ENCODE peak calls at places on chromosome 6, in eight cellular contexts. One of them, this sample, is unnamed.

GRCh38 chr6:78810146-78810545 is 57.2 kb upstream of the IRAK1BP1 start:
- DNase-seq in HEK293T: peak
- DNase-seq in LoVo: no peak
- DNase-seq in GM06990: no peak
- DNase-seq in stimulated activated CD8-positive, alpha-beta memory T cell treated with anti-CD3 and anti-CD28 coated beads, Interleukin-7, amount 100 ng/mL, for 1 hour: no peak
- DNase-seq in lung: no peak
- DNase-seq in RWPE1: peak
- DNase-seq in transverse colon: peak
- DNase-seq in this sample: no peak

GRCh38 chr6:105779113-105779512 is 307.0 kb upstream of the PRDM1 start:
- DNase-seq in LoVo: no peak
- DNase-seq in stimulated activated CD8-positive, alpha-beta memory T cell treated with anti-CD3 and anti-CD28 coated beads, Interleukin-7, amount 100 ng/mL, for 1 hour: no peak
- DNase-seq in RWPE1: no peak
- DNase-seq in transverse colon: no peak
- DNase-seq in lung: no peak
- DNase-seq in GM06990: no peak
- DNase-seq in HEK293T: no peak
- DNase-seq in this sample: no peak

GRCh38 chr6:44664716-44665115 is 277.2 kb downstream of the CDC5L start:
- DNase-seq in lung: no peak
- DNase-seq in GM06990: no peak
- DNase-seq in HEK293T: no peak
- DNase-seq in RWPE1: no peak
- DNase-seq in LoVo: no peak
- DNase-seq in stimulated activated CD8-positive, alpha-beta memory T cell treated with anti-CD3 and anti-CD28 coated beads, Interleukin-7, amount 100 ng/mL, for 1 hour: no peak
- DNase-seq in transverse colon: no peak
- DNase-seq in this sample: no peak

GRCh38 chr6:74749211-74750142 is 456.4 kb downstream of the COL12A1 start:
- DNase-seq in RWPE1: peak
- DNase-seq in lung: no peak
- DNase-seq in transverse colon: no peak
- DNase-seq in HEK293T: no peak
- DNase-seq in GM06990: peak
- DNase-seq in LoVo: peak
- DNase-seq in stimulated activated CD8-positive, alpha-beta memory T cell treated with anti-CD3 and anti-CD28 coated beads, Interleukin-7, amount 100 ng/mL, for 1 hour: no peak
- DNase-seq in this sample: no peak

GRCh38 chr6:151269318-151269995 is 29.7 kb downstream of the AKAP12 start:
- DNase-seq in HEK293T: no peak
- DNase-seq in RWPE1: no peak
- DNase-seq in transverse colon: no peak
- DNase-seq in GM06990: no peak
- DNase-seq in LoVo: no peak
- DNase-seq in stimulated activated CD8-positive, alpha-beta memory T cell treated with anti-CD3 and anti-CD28 coated beads, Interleukin-7, amount 100 ng/mL, for 1 hour: no peak
- DNase-seq in lung: no peak
- DNase-seq in this sample: no peak

GRCh38 chr6:4180653-4181255 is 45.4 kb upstream of the ECI2 start:
- DNase-seq in RWPE1: peak
- DNase-seq in GM06990: no peak
- DNase-seq in stimulated activated CD8-positive, alpha-beta memory T cell treated with anti-CD3 and anti-CD28 coated beads, Interleukin-7, amount 100 ng/mL, for 1 hour: no peak
- DNase-seq in LoVo: no peak
- DNase-seq in lung: peak
- DNase-seq in transverse colon: no peak
- DNase-seq in HEK293T: peak
- DNase-seq in this sample: no peak

GRCh38 chr6:44481056-44481455 is 93.5 kb downstream of the CDC5L start:
- DNase-seq in RWPE1: no peak
- DNase-seq in transverse colon: no peak
- DNase-seq in GM06990: no peak
- DNase-seq in lung: no peak
- DNase-seq in stimulated activated CD8-positive, alpha-beta memory T cell treated with anti-CD3 and anti-CD28 coated beads, Interleukin-7, amount 100 ng/mL, for 1 hour: no peak
- DNase-seq in LoVo: no peak
- DNase-seq in HEK293T: no peak
- DNase-seq in this sample: no peak

GRCh38 chr6:83430606-83431544 is at the start of gene ME1:
- DNase-seq in HEK293T: peak
- DNase-seq in lung: peak
- DNase-seq in LoVo: peak
- DNase-seq in stimulated activated CD8-positive, alpha-beta memory T cell treated with anti-CD3 and anti-CD28 coated beads, Interleukin-7, amount 100 ng/mL, for 1 hour: no peak
- DNase-seq in GM06990: peak
- DNase-seq in transverse colon: peak
- DNase-seq in RWPE1: peak
- DNase-seq in this sample: no peak

GRCh38 chr6:160450849-160451248 is 102.7 kb downstream of the SLC22A3 start:
- DNase-seq in lung: no peak
- DNase-seq in transverse colon: no peak
- DNase-seq in stimulated activated CD8-positive, alpha-beta memory T cell treated with anti-CD3 and anti-CD28 coated beads, Interleukin-7, amount 100 ng/mL, for 1 hour: no peak
- DNase-seq in LoVo: no peak
- DNase-seq in RWPE1: no peak
- DNase-seq in HEK293T: no peak
- DNase-seq in GM06990: no peak
- DNase-seq in this sample: no peak

GRCh38 chr6:26157150-26157837 is 70.1 kb downstream of the HFE start:
- DNase-seq in GM06990: peak
- DNase-seq in lung: peak
- DNase-seq in stimulated activated CD8-positive, alpha-beta memory T cell treated with anti-CD3 and anti-CD28 coated beads, Interleukin-7, amount 100 ng/mL, for 1 hour: peak
- DNase-seq in RWPE1: peak
- DNase-seq in transverse colon: peak
- DNase-seq in LoVo: peak
- DNase-seq in HEK293T: peak
- DNase-seq in this sample: peak

GRCh38 chr6:31495580-31495979 is 2.4 kb upstream of the MICB start:
- DNase-seq in lung: no peak
- DNase-seq in HEK293T: no peak
- DNase-seq in stimulated activated CD8-positive, alpha-beta memory T cell treated with anti-CD3 and anti-CD28 coated beads, Interleukin-7, amount 100 ng/mL, for 1 hour: no peak
- DNase-seq in GM06990: no peak
- DNase-seq in LoVo: no peak
- DNase-seq in transverse colon: no peak
- DNase-seq in RWPE1: no peak
- DNase-seq in this sample: no peak

GRCh38 chr6:39289490-39289889 is 24.7 kb downstream of the KCNK17 start:
- DNase-seq in RWPE1: no peak
- DNase-seq in GM06990: no peak
- DNase-seq in HEK293T: no peak
- DNase-seq in transverse colon: no peak
- DNase-seq in lung: no peak
- DNase-seq in LoVo: no peak
- DNase-seq in stimulated activated CD8-positive, alpha-beta memory T cell treated with anti-CD3 and anti-CD28 coated beads, Interleukin-7, amount 100 ng/mL, for 1 hour: no peak
- DNase-seq in this sample: no peak

GRCh38 chr6:75204959-75205775 is 686 bp downstream of the COL12A1 start:
- DNase-seq in LoVo: no peak
- DNase-seq in GM06990: peak
- DNase-seq in RWPE1: peak
- DNase-seq in stimulated activated CD8-positive, alpha-beta memory T cell treated with anti-CD3 and anti-CD28 coated beads, Interleukin-7, amount 100 ng/mL, for 1 hour: no peak
- DNase-seq in lung: peak
- DNase-seq in transverse colon: peak
- DNase-seq in HEK293T: no peak
- DNase-seq in this sample: no peak

GRCh38 chr6:53770690-53771320 is 24.0 kb upstream of the LRRC1 start:
- DNase-seq in RWPE1: peak
- DNase-seq in lung: no peak
- DNase-seq in transverse colon: no peak
- DNase-seq in HEK293T: no peak
- DNase-seq in GM06990: no peak
- DNase-seq in LoVo: no peak
- DNase-seq in stimulated activated CD8-positive, alpha-beta memory T cell treated with anti-CD3 and anti-CD28 coated beads, Interleukin-7, amount 100 ng/mL, for 1 hour: no peak
- DNase-seq in this sample: no peak

GRCh38 chr6:112470396-112470795 is 123.3 kb downstream of the RFPL4B start:
- DNase-seq in RWPE1: no peak
- DNase-seq in stimulated activated CD8-positive, alpha-beta memory T cell treated with anti-CD3 and anti-CD28 coated beads, Interleukin-7, amount 100 ng/mL, for 1 hour: no peak
- DNase-seq in HEK293T: no peak
- DNase-seq in lung: no peak
- DNase-seq in LoVo: no peak
- DNase-seq in GM06990: no peak
- DNase-seq in transverse colon: no peak
- DNase-seq in this sample: no peak

GRCh38 chr6:157047951-157048350 is 270.8 kb downstream of the ARID1B start:
- DNase-seq in stimulated activated CD8-positive, alpha-beta memory T cell treated with anti-CD3 and anti-CD28 coated beads, Interleukin-7, amount 100 ng/mL, for 1 hour: no peak
- DNase-seq in transverse colon: no peak
- DNase-seq in LoVo: no peak
- DNase-seq in RWPE1: no peak
- DNase-seq in GM06990: no peak
- DNase-seq in HEK293T: no peak
- DNase-seq in lung: no peak
- DNase-seq in this sample: no peak

GRCh38 chr6:11921017-11921438 is 91.1 kb upstream of the HIVEP1 start:
- DNase-seq in transverse colon: peak
- DNase-seq in stimulated activated CD8-positive, alpha-beta memory T cell treated with anti-CD3 and anti-CD28 coated beads, Interleukin-7, amount 100 ng/mL, for 1 hour: no peak
- DNase-seq in lung: no peak
- DNase-seq in LoVo: peak
- DNase-seq in GM06990: no peak
- DNase-seq in RWPE1: peak
- DNase-seq in HEK293T: peak
- DNase-seq in this sample: no peak

GRCh38 chr6:18343741-18344140 is 43.4 kb upstream of the RNF144B start:
- DNase-seq in stimulated activated CD8-positive, alpha-beta memory T cell treated with anti-CD3 and anti-CD28 coated beads, Interleukin-7, amount 100 ng/mL, for 1 hour: no peak
- DNase-seq in LoVo: no peak
- DNase-seq in HEK293T: no peak
- DNase-seq in transverse colon: no peak
- DNase-seq in GM06990: no peak
- DNase-seq in lung: no peak
- DNase-seq in RWPE1: peak
- DNase-seq in this sample: no peak

GRCh38 chr6:87722831-87723726 is 21.0 kb upstream of the AKIRIN2 start:
- DNase-seq in transverse colon: peak
- DNase-seq in lung: peak
- DNase-seq in RWPE1: peak
- DNase-seq in LoVo: peak
- DNase-seq in stimulated activated CD8-positive, alpha-beta memory T cell treated with anti-CD3 and anti-CD28 coated beads, Interleukin-7, amount 100 ng/mL, for 1 hour: no peak
- DNase-seq in HEK293T: no peak
- DNase-seq in GM06990: peak
- DNase-seq in this sample: no peak

GRCh38 chr6:32457054-32457453 is 17.4 kb downstream of the HLA-DRA start:
- DNase-seq in transverse colon: no peak
- DNase-seq in RWPE1: no peak
- DNase-seq in lung: no peak
- DNase-seq in HEK293T: no peak
- DNase-seq in LoVo: no peak
- DNase-seq in GM06990: no peak
- DNase-seq in stimulated activated CD8-positive, alpha-beta memory T cell treated with anti-CD3 and anti-CD28 coated beads, Interleukin-7, amount 100 ng/mL, for 1 hour: no peak
- DNase-seq in this sample: no peak

GRCh38 chr6:91608428-91608827 is 1021.6 kb upstream of the MAP3K7 start:
- DNase-seq in lung: no peak
- DNase-seq in HEK293T: no peak
- DNase-seq in RWPE1: no peak
- DNase-seq in LoVo: no peak
- DNase-seq in stimulated activated CD8-positive, alpha-beta memory T cell treated with anti-CD3 and anti-CD28 coated beads, Interleukin-7, amount 100 ng/mL, for 1 hour: no peak
- DNase-seq in GM06990: no peak
- DNase-seq in transverse colon: no peak
- DNase-seq in this sample: no peak

GRCh38 chr6:34144581-34145160 is 1.2 kb downstream of the GRM4 start:
- DNase-seq in transverse colon: no peak
- DNase-seq in HEK293T: no peak
- DNase-seq in RWPE1: no peak
- DNase-seq in GM06990: no peak
- DNase-seq in LoVo: no peak
- DNase-seq in lung: no peak
- DNase-seq in stimulated activated CD8-positive, alpha-beta memory T cell treated with anti-CD3 and anti-CD28 coated beads, Interleukin-7, amount 100 ng/mL, for 1 hour: no peak
- DNase-seq in this sample: no peak

GRCh38 chr6:113856011-113856551 is 1.1 kb upstream of the MARCKS start:
- DNase-seq in RWPE1: peak
- DNase-seq in HEK293T: peak
- DNase-seq in LoVo: no peak
- DNase-seq in transverse colon: peak
- DNase-seq in stimulated activated CD8-positive, alpha-beta memory T cell treated with anti-CD3 and anti-CD28 coated beads, Interleukin-7, amount 100 ng/mL, for 1 hour: no peak
- DNase-seq in GM06990: peak
- DNase-seq in lung: no peak
- DNase-seq in this sample: no peak

This sample was measured in activated T-helper 1 cell treated with anti-CD3 and anti-CD28 coated beads, Interleukin-2, amount 50 U/mL, for 16 hours.